ENCODE peak calls at places on chromosomes 3 and 15, in eight cellular contexts. One of them, this sample, is unnamed.
A peak's percentile ranks its signal among the peaks of the same experiment; 100 is the strongest.

GRCh38 chr3:45064512-45065372 is 38.6 kb downstream of the CLEC3B start:
- DNase-seq in uterus: no peak
- DNase-seq in trophoblast cell: peak; percentile 85
- DNase-seq in brain microvascular endothelial cell: peak; percentile 74
- DNase-seq in ovary: no peak
- DNase-seq in GM23248: peak; percentile 58
- DNase-seq in astrocyte: peak; percentile 91
- DNase-seq in CD8-positive, alpha-beta T cell: no peak
- DNase-seq in this sample: peak; percentile 89

GRCh38 chr15:37289109-37289765 is 188.9 kb upstream of the MEIS2 start:
- DNase-seq in uterus: no peak
- DNase-seq in trophoblast cell: peak; percentile 4
- DNase-seq in brain microvascular endothelial cell: peak; percentile 2
- DNase-seq in ovary: no peak
- DNase-seq in GM23248: peak; percentile 53
- DNase-seq in astrocyte: no peak
- DNase-seq in CD8-positive, alpha-beta T cell: no peak
- DNase-seq in this sample: peak; percentile 18

GRCh38 chr15:90916461-90916860 is 13.4 kb downstream of the MAN2A2 start:
- DNase-seq in uterus: no peak
- DNase-seq in trophoblast cell: no peak
- DNase-seq in brain microvascular endothelial cell: no peak
- DNase-seq in ovary: no peak
- DNase-seq in GM23248: no peak
- DNase-seq in astrocyte: no peak
- DNase-seq in CD8-positive, alpha-beta T cell: no peak
- DNase-seq in this sample: no peak

GRCh38 chr3:3559786-3560185 is 239.4 kb upstream of the LRRN1 start:
- DNase-seq in uterus: no peak
- DNase-seq in trophoblast cell: peak; percentile 8
- DNase-seq in brain microvascular endothelial cell: no peak
- DNase-seq in ovary: no peak
- DNase-seq in GM23248: no peak
- DNase-seq in astrocyte: no peak
- DNase-seq in CD8-positive, alpha-beta T cell: no peak
- DNase-seq in this sample: peak; percentile 58

GRCh38 chr3:183555541-183556081 is at the start of gene KLHL6:
- DNase-seq in uterus: no peak
- DNase-seq in trophoblast cell: no peak
- DNase-seq in brain microvascular endothelial cell: no peak
- DNase-seq in ovary: no peak
- DNase-seq in GM23248: no peak
- DNase-seq in astrocyte: no peak
- DNase-seq in CD8-positive, alpha-beta T cell: peak; percentile 44
- DNase-seq in this sample: no peak

GRCh38 chr3:100125539-100125938 is 11.2 kb upstream of the FILIP1L start:
- DNase-seq in uterus: no peak
- DNase-seq in trophoblast cell: no peak
- DNase-seq in brain microvascular endothelial cell: no peak
- DNase-seq in ovary: no peak
- DNase-seq in GM23248: peak; percentile 6
- DNase-seq in astrocyte: no peak
- DNase-seq in CD8-positive, alpha-beta T cell: no peak
- DNase-seq in this sample: no peak

GRCh38 chr3:112002458-112002971 is 3.8 kb downstream of the TAGLN3 start:
- DNase-seq in uterus: no peak
- DNase-seq in trophoblast cell: no peak
- DNase-seq in brain microvascular endothelial cell: no peak
- DNase-seq in ovary: no peak
- DNase-seq in GM23248: peak; percentile 64
- DNase-seq in astrocyte: peak; percentile 60
- DNase-seq in CD8-positive, alpha-beta T cell: no peak
- DNase-seq in this sample: peak; percentile 98

GRCh38 chr3:185582236-185582635 is 3.9 kb upstream of the SENP2 start:
- DNase-seq in uterus: no peak
- DNase-seq in trophoblast cell: no peak
- DNase-seq in brain microvascular endothelial cell: no peak
- DNase-seq in ovary: no peak
- DNase-seq in GM23248: no peak
- DNase-seq in astrocyte: no peak
- DNase-seq in CD8-positive, alpha-beta T cell: no peak
- DNase-seq in this sample: no peak

GRCh38 chr3:98027084-98027445 is 8.1 kb downstream of the GABRR3 start:
- DNase-seq in uterus: no peak
- DNase-seq in trophoblast cell: no peak
- DNase-seq in brain microvascular endothelial cell: no peak
- DNase-seq in ovary: no peak
- DNase-seq in GM23248: no peak
- DNase-seq in astrocyte: no peak
- DNase-seq in CD8-positive, alpha-beta T cell: no peak
- DNase-seq in this sample: peak; percentile 23

GRCh38 chr3:141366285-141367037 is 1.8 kb upstream of the ZBTB38 start:
- DNase-seq in uterus: peak; percentile 34
- DNase-seq in trophoblast cell: peak; percentile 30
- DNase-seq in brain microvascular endothelial cell: peak; percentile 92
- DNase-seq in ovary: peak; percentile 35
- DNase-seq in GM23248: peak; percentile 83
- DNase-seq in astrocyte: peak; percentile 99
- DNase-seq in CD8-positive, alpha-beta T cell: no peak
- DNase-seq in this sample: peak; percentile 75

GRCh38 chr3:37249717-37250116 is 75.3 kb upstream of the LRRFIP2 start:
- DNase-seq in uterus: no peak
- DNase-seq in trophoblast cell: no peak
- DNase-seq in brain microvascular endothelial cell: no peak
- DNase-seq in ovary: no peak
- DNase-seq in GM23248: no peak
- DNase-seq in astrocyte: no peak
- DNase-seq in CD8-positive, alpha-beta T cell: no peak
- DNase-seq in this sample: peak; percentile 27

GRCh38 chr3:31246293-31247062 is 286.2 kb upstream of the STT3B start:
- DNase-seq in uterus: no peak
- DNase-seq in trophoblast cell: no peak
- DNase-seq in brain microvascular endothelial cell: no peak
- DNase-seq in ovary: no peak
- DNase-seq in GM23248: no peak
- DNase-seq in astrocyte: peak; percentile 2
- DNase-seq in CD8-positive, alpha-beta T cell: no peak
- DNase-seq in this sample: no peak

GRCh38 chr15:89767411-89767915 is 8.7 kb upstream of the MESP2 start:
- DNase-seq in uterus: no peak
- DNase-seq in trophoblast cell: no peak
- DNase-seq in brain microvascular endothelial cell: no peak
- DNase-seq in ovary: no peak
- DNase-seq in GM23248: no peak
- DNase-seq in astrocyte: no peak
- DNase-seq in CD8-positive, alpha-beta T cell: no peak
- DNase-seq in this sample: no peak

GRCh38 chr15:91342091-91342490 is 242.0 kb downstream of the SV2B start:
- DNase-seq in uterus: no peak
- DNase-seq in trophoblast cell: no peak
- DNase-seq in brain microvascular endothelial cell: no peak
- DNase-seq in ovary: no peak
- DNase-seq in GM23248: no peak
- DNase-seq in astrocyte: no peak
- DNase-seq in CD8-positive, alpha-beta T cell: no peak
- DNase-seq in this sample: no peak

DNA sequence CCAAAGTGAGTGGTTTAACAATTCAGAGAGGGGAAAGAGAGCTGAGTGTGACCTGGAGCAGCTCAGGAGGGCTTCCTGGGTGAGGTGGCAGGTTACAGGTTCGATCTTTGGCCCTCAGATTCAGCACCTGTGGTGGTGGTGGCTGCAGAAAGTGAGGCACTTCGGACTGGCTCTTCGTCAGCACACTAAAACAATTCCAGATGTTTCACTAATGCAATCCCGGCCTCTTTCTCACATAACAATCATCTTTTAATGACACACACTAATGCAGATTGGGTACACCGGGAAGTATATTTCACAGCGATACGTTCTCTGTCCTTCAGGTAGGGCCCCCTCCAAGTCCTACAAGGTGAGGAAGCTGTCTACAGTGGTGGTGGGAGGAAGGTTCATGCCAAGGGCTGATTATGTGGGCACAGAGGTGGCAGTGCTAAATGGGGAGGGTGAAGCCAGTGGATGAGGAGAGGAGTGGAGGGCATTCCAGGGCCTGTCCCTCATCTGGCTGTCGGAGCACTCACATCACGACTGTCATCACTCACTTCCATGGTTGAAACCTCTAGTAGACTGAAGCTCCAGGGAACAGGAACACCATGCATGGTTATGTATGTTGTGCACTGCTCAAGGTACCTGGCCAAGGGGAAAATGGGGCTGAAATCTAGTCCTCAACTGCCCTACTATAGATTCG is 171.1 kb downstream of the RAB11A start:
- DNase-seq in uterus: no peak
- DNase-seq in trophoblast cell: no peak
- DNase-seq in brain microvascular endothelial cell: no peak
- DNase-seq in ovary: no peak
- DNase-seq in GM23248: peak; percentile 46
- DNase-seq in astrocyte: no peak
- DNase-seq in CD8-positive, alpha-beta T cell: no peak
- DNase-seq in this sample: no peak
- H3K27me3 ChIP-seq in uterus: no peaks in the 10 kb centered on the region
- H3K27me3 ChIP-seq in trophoblast cell: no peaks in the 10 kb centered on the region
- H3K27me3 ChIP-seq in brain microvascular endothelial cell: peaks cover 36% of the 10 kb centered on the region
- H3K27me3 ChIP-seq in ovary: no peaks in the 10 kb centered on the region
- H3K27me3 ChIP-seq in GM23248: peaks cover 71% of the 10 kb centered on the region
- H3K27me3 ChIP-seq in astrocyte: peaks cover 41% of the 10 kb centered on the region
- H3K27me3 ChIP-seq in CD8-positive, alpha-beta T cell: no peaks in the 10 kb centered on the region
- H3K27me3 ChIP-seq in this sample: peaks cover 5% of the 10 kb centered on the region

DNA sequence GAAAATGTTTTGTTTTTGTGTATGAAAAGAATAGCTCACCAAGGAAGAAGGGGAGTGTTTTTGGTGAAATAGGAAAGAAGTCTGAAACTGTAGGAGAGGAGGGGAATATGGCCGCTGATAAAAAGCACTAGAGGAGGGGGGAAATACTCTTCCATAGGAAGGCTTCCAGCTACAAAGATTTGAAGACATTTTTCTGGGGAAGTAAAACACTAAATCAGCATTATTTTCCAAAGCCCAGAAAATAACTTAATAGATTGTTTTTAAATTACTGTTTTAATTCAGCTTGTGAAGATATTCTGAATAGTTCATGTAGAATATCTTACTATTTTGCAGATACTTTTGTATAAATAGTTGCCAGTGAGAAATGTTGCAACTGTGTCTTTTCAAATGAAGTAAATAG is 54.9 kb downstream of the CALML4 start:
- DNase-seq in uterus: no peak
- DNase-seq in trophoblast cell: no peak
- DNase-seq in brain microvascular endothelial cell: no peak
- DNase-seq in ovary: no peak
- DNase-seq in GM23248: no peak
- DNase-seq in astrocyte: no peak
- DNase-seq in CD8-positive, alpha-beta T cell: no peak
- DNase-seq in this sample: no peak
- H3K27me3 ChIP-seq in uterus: no peaks in the 10 kb centered on the region
- H3K27me3 ChIP-seq in trophoblast cell: no peaks in the 10 kb centered on the region
- H3K27me3 ChIP-seq in brain microvascular endothelial cell: no peaks in the 10 kb centered on the region
- H3K27me3 ChIP-seq in ovary: no peaks in the 10 kb centered on the region
- H3K27me3 ChIP-seq in GM23248: no peaks in the 10 kb centered on the region
- H3K27me3 ChIP-seq in astrocyte: no peaks in the 10 kb centered on the region
- H3K27me3 ChIP-seq in CD8-positive, alpha-beta T cell: no peaks in the 10 kb centered on the region
- H3K27me3 ChIP-seq in this sample: no peaks in the 10 kb centered on the region

GRCh38 chr15:52797625-52798501 is 7.7 kb upstream of the ONECUT1 start:
- DNase-seq in uterus: no peak
- DNase-seq in trophoblast cell: no peak
- DNase-seq in brain microvascular endothelial cell: no peak
- DNase-seq in ovary: no peak
- DNase-seq in GM23248: no peak
- DNase-seq in astrocyte: no peak
- DNase-seq in CD8-positive, alpha-beta T cell: no peak
- DNase-seq in this sample: no peak

GRCh38 chr15:52794665-52795463 is 4.7 kb upstream of the ONECUT1 start:
- DNase-seq in uterus: no peak
- DNase-seq in trophoblast cell: no peak
- DNase-seq in brain microvascular endothelial cell: no peak
- DNase-seq in ovary: no peak
- DNase-seq in GM23248: no peak
- DNase-seq in astrocyte: no peak
- DNase-seq in CD8-positive, alpha-beta T cell: no peak
- DNase-seq in this sample: no peak

GRCh38 chr15:52795464-52796227 is 5.5 kb upstream of the ONECUT1 start:
- DNase-seq in uterus: no peak
- DNase-seq in trophoblast cell: no peak
- DNase-seq in brain microvascular endothelial cell: no peak
- DNase-seq in ovary: no peak
- DNase-seq in GM23248: no peak
- DNase-seq in astrocyte: no peak
- DNase-seq in CD8-positive, alpha-beta T cell: no peak
- DNase-seq in this sample: no peak

GRCh38 chr15:52796742-52797515 is 6.8 kb upstream of the ONECUT1 start:
- DNase-seq in uterus: no peak
- DNase-seq in trophoblast cell: no peak
- DNase-seq in brain microvascular endothelial cell: no peak
- DNase-seq in ovary: no peak
- DNase-seq in GM23248: no peak
- DNase-seq in astrocyte: no peak
- DNase-seq in CD8-positive, alpha-beta T cell: no peak
- DNase-seq in this sample: no peak

GRCh38 chr15:52796228-52796521 is 6.0 kb upstream of the ONECUT1 start:
- DNase-seq in uterus: no peak
- DNase-seq in trophoblast cell: no peak
- DNase-seq in brain microvascular endothelial cell: no peak
- DNase-seq in ovary: no peak
- DNase-seq in GM23248: no peak
- DNase-seq in astrocyte: no peak
- DNase-seq in CD8-positive, alpha-beta T cell: no peak
- DNase-seq in this sample: no peak
- H3K27me3 ChIP-seq in uterus: peaks cover 6% of the 10 kb centered on the region
- H3K27me3 ChIP-seq in trophoblast cell: peaks cover 68% of the 10 kb centered on the region
- H3K27me3 ChIP-seq in brain microvascular endothelial cell: peaks cover 92% of the 10 kb centered on the region
- H3K27me3 ChIP-seq in ovary: no peaks in the 10 kb centered on the region
- H3K27me3 ChIP-seq in GM23248: peaks cover 94% of the 10 kb centered on the region
- H3K27me3 ChIP-seq in astrocyte: peaks cover 99% of the 10 kb centered on the region
- H3K27me3 ChIP-seq in CD8-positive, alpha-beta T cell: peaks cover 68% of the 10 kb centered on the region
- H3K27me3 ChIP-seq in this sample: peaks cover 61% of the 10 kb centered on the region

GRCh38 chr3:127454051-127454450 is 136.5 kb downstream of the TPRA1 start:
- DNase-seq in uterus: peak; percentile 4
- DNase-seq in trophoblast cell: no peak
- DNase-seq in brain microvascular endothelial cell: no peak
- DNase-seq in ovary: no peak
- DNase-seq in GM23248: no peak
- DNase-seq in astrocyte: no peak
- DNase-seq in CD8-positive, alpha-beta T cell: no peak
- DNase-seq in this sample: no peak

GRCh38 chr3:127454968-127455367 is 135.6 kb downstream of the TPRA1 start:
- DNase-seq in uterus: no peak
- DNase-seq in trophoblast cell: no peak
- DNase-seq in brain microvascular endothelial cell: no peak
- DNase-seq in ovary: no peak
- DNase-seq in GM23248: no peak
- DNase-seq in astrocyte: no peak
- DNase-seq in CD8-positive, alpha-beta T cell: no peak
- DNase-seq in this sample: no peak

GRCh38 chr3:127457094-127457475 is 133.4 kb downstream of the TPRA1 start:
- DNase-seq in uterus: no peak
- DNase-seq in trophoblast cell: no peak
- DNase-seq in brain microvascular endothelial cell: peak; percentile 64
- DNase-seq in ovary: peak; percentile 64
- DNase-seq in GM23248: peak; percentile 91
- DNase-seq in astrocyte: peak; percentile 55
- DNase-seq in CD8-positive, alpha-beta T cell: no peak
- DNase-seq in this sample: peak; percentile 77

GRCh38 chr3:127456471-127457093 is 134.0 kb downstream of the TPRA1 start:
- DNase-seq in uterus: no peak
- DNase-seq in trophoblast cell: no peak
- DNase-seq in brain microvascular endothelial cell: peak; percentile 52
- DNase-seq in ovary: peak; percentile 34
- DNase-seq in GM23248: peak; percentile 87
- DNase-seq in astrocyte: peak; percentile 56
- DNase-seq in CD8-positive, alpha-beta T cell: no peak
- DNase-seq in this sample: peak; percentile 88

GRCh38 chr3:127455541-127456450 is 134.7 kb downstream of the TPRA1 start:
- DNase-seq in uterus: peak; percentile 55
- DNase-seq in trophoblast cell: peak; percentile 74
- DNase-seq in brain microvascular endothelial cell: peak; percentile 47
- DNase-seq in ovary: peak; percentile 81
- DNase-seq in GM23248: peak; percentile 79
- DNase-seq in astrocyte: peak; percentile 21
- DNase-seq in CD8-positive, alpha-beta T cell: no peak
- DNase-seq in this sample: peak; percentile 34
- H3K27me3 ChIP-seq in uterus: peaks cover 6% of the 10 kb centered on the region
- H3K27me3 ChIP-seq in trophoblast cell: peaks cover 9% of the 10 kb centered on the region
- H3K27me3 ChIP-seq in brain microvascular endothelial cell: peaks cover 22% of the 10 kb centered on the region
- H3K27me3 ChIP-seq in ovary: no peaks in the 10 kb centered on the region
- H3K27me3 ChIP-seq in GM23248: peaks cover 22% of the 10 kb centered on the region
- H3K27me3 ChIP-seq in astrocyte: peaks cover 24% of the 10 kb centered on the region
- H3K27me3 ChIP-seq in CD8-positive, alpha-beta T cell: peaks cover 9% of the 10 kb centered on the region
- H3K27me3 ChIP-seq in this sample: no peaks in the 10 kb centered on the region

This sample was measured in bronchial epithelial cell.